ENCODE peak calls at places on chromosomes 13 and 19, in eight cellular contexts. N, O, R, Q, C, D, M and S are unnamed samples.

GRCh38 chr13:110942248-110942981 is 27.5 kb upstream of the ANKRD10 start:
- DNase-seq in N (no peak), O (no peak), R (no peak), Q (peak), C (peak), D (no peak), M (no peak), S (no peak)

GRCh38 chr13:39810091-39810877 is 154.8 kb downstream of the COG6 start:
- DNase-seq in N (no peak), O (no peak), R (no peak), Q (peak), C (no peak), D (no peak), M (no peak), S (no peak)

GRCh38 chr13:46844431-46844830 is 47.5 kb upstream of the ESD start:
- DNase-seq in N (no peak), O (no peak), R (no peak), Q (peak), C (no peak), D (no peak), M (no peak), S (peak)

GRCh38 chr19:58345558-58345957 is 7.7 kb downstream of the A1BG start:
- DNase-seq in N (no peak), O (no peak), R (no peak), Q (no peak), C (no peak), D (no peak), M (no peak), S (no peak)

GRCh38 chr13:19601749-19602725 is 31.4 kb upstream of the MPHOSPH8 start:
- DNase-seq in N (peak), O (peak), R (no peak), Q (no peak), C (no peak), D (peak), M (peak), S (no peak)

GRCh38 chr13:50826035-50826434 is 17.5 kb downstream of the DLEU7 start:
- DNase-seq in N (no peak), O (no peak), R (no peak), Q (no peak), C (no peak), D (no peak), M (no peak), S (no peak)

GRCh38 chr19:38686530-38686888 is 39.1 kb downstream of the ACTN4 start:
- DNase-seq in N (no peak), O (no peak), R (no peak), Q (no peak), C (peak), D (no peak), M (peak), S (no peak)

GRCh38 chr13:68715651-68716050 is 1392.0 kb upstream of the ATXN8OS start:
- DNase-seq in N (no peak), O (no peak), R (no peak), Q (no peak), C (no peak), D (no peak), M (no peak), S (peak)

GRCh38 chr19:10516671-10517286 is 468 bp downstream of the S1PR5 start:
- DNase-seq in N (peak), O (peak), R (no peak), Q (peak), C (no peak), D (no peak), M (no peak), S (no peak)

GRCh38 chr13:40306817-40307216 is 359.6 kb downstream of the FOXO1 start:
- DNase-seq in N (no peak), O (no peak), R (no peak), Q (no peak), C (no peak), D (no peak), M (no peak), S (no peak)

GRCh38 chr13:46516624-46517318 is 36.2 kb upstream of the LRCH1 start:
- DNase-seq in N (peak), O (no peak), R (no peak), Q (no peak), C (no peak), D (no peak), M (no peak), S (no peak)

GRCh38 chr13:75901509-75901908 is 265.4 kb downstream of the LMO7 start:
- DNase-seq in N (no peak), O (no peak), R (no peak), Q (no peak), C (no peak), D (no peak), M (no peak), S (no peak)

GRCh38 chr19:45508931-45509691 is 1.8 kb downstream of the VASP start:
- DNase-seq in N (peak), O (peak), R (no peak), Q (peak), C (peak), D (no peak), M (peak), S (peak)

GRCh38 chr13:37313383-37313782 is 207.9 kb upstream of the CSNK1A1L start:
- DNase-seq in N (no peak), O (peak), R (no peak), Q (peak), C (no peak), D (no peak), M (no peak), S (no peak)

GRCh38 chr19:17487240-17488121 is 17.2 kb downstream of the SLC27A1 start:
- DNase-seq in N (peak), O (no peak), R (no peak), Q (no peak), C (no peak), D (no peak), M (no peak), S (no peak)

GRCh38 chr13:31008400-31009115 is 76.1 kb downstream of the TEX26 start:
- DNase-seq in N (no peak), O (no peak), R (no peak), Q (peak), C (no peak), D (no peak), M (no peak), S (no peak)